ENCODE peak calls at places on chromosome 18, in ten cellular contexts. E, I, S, O, W, U, X, D, H and A are unnamed samples.

GRCh38 chr18:48629730-48630324 is 91.0 kb downstream of the CTIF start:
- DNase-seq in S (no peak), I (no peak), W (no peak), E (peak; percentile 99), U (no peak), O (no peak), D (peak; percentile 91), H (peak; percentile 75), X (peak; percentile 76), A (no peak)

GRCh38 chr18:79797518-79798345 is at the start of gene KCNG2:
- DNase-seq in U (no peak), D (peak; percentile 9), H (no peak), X (no peak), I (no peak), S (peak; percentile 45), W (no peak), O (no peak), E (no peak), A (no peak)

GRCh38 chr18:22314001-22314400 is 103.7 kb downstream of the CTAGE1 start:
- DNase-seq in E (peak; percentile 81), I (no peak), S (no peak), O (no peak), X (no peak), H (no peak), U (no peak), D (no peak), W (no peak), A (no peak)

GRCh38 chr18:29711931-29712330 is 1330.6 kb downstream of the DSC3 start:
- DNase-seq in I (no peak), X (no peak), W (no peak), D (no peak), S (no peak), U (no peak), O (no peak), E (no peak), H (no peak), A (no peak)

GRCh38 chr18:41767960-41768359 is 187.1 kb upstream of the PIK3C3 start:
- DNase-seq in S (no peak), W (no peak), O (no peak), E (peak; percentile 29), I (no peak), H (no peak), X (no peak), U (no peak), D (peak; percentile 82), A (no peak)

GRCh38 chr18:75504469-75504868 is 77.0 kb upstream of the SMIM21 start:
- DNase-seq in S (no peak), I (no peak), W (no peak), D (no peak), X (no peak), H (no peak), E (no peak), O (no peak), U (no peak), A (no peak)

GRCh38 chr18:50193796-50194622 is 938 bp downstream of the MYO5B start:
- DNase-seq in X (no peak), W (peak; percentile 34), U (peak; percentile 27), S (no peak), E (no peak), O (peak; percentile 55), I (no peak), H (no peak), D (peak; percentile 25), A (peak; percentile 27)

GRCh38 chr18:44844486-44844885 is 163.8 kb downstream of the SETBP1 start:
- DNase-seq in O (no peak), D (peak; percentile 87), U (no peak), W (no peak), X (no peak), H (no peak), S (no peak), I (no peak), E (no peak), A (no peak)

GRCh38 chr18:34467059-34467458 is 242.3 kb upstream of the NOL4 start:
- DNase-seq in H (no peak), I (no peak), S (no peak), O (no peak), U (no peak), W (no peak), E (no peak), D (peak; percentile 43), X (no peak), A (peak; percentile 14)

GRCh38 chr18:48580782-48581181 is 42.0 kb downstream of the CTIF start:
- DNase-seq in S (no peak), E (peak; percentile 34), I (no peak), X (no peak), U (no peak), O (no peak), H (no peak), W (no peak), D (no peak), A (no peak)

DNA sequence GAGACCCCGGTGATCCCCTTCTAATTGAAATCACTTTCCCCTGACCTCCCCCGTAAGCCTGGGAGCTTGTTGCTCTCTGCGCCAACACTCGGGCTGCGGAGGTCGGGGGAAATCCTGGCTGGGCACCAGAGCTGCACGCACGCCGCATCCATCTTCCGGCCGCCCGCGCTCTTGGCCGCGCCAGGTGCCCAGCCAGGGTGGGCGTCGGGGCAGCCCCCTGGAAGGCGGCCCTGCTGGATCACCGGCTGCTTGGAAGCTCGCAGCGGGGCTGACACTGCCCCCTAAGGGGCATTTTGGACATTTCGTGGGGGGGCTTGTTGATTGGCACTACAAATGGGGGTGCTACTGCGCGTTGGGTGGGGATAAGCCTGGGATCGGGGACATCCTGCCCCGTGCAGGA is 280.3 kb upstream of the SKOR2 start:
- DNase-seq in W (no peak), X (no peak), D (no peak), O (no peak), I (no peak), S (no peak), H (no peak), E (no peak), U (no peak), A (no peak)
- TF ChIP-seq CTCF in W (no peak), X (peak; percentile 25), D (no peak), O (no peak), I (peak; percentile 31), S (no peak), H (no peak), E (peak; percentile 24), U (no peak), A (no peak)

GRCh38 chr18:35918564-35918963 is 53.9 kb upstream of the RMP24 start:
- DNase-seq in S (no peak), D (no peak), H (no peak), X (no peak), I (no peak), E (no peak), W (no peak), O (no peak), U (no peak), A (no peak)

GRCh38 chr18:35920623-35921022 is 51.9 kb upstream of the RMP24 start:
- DNase-seq in U (no peak), O (no peak), H (no peak), D (no peak), W (no peak), I (no peak), S (no peak), E (no peak), X (no peak), A (no peak)

GRCh38 chr18:35919179-35919578 is 53.3 kb upstream of the RMP24 start:
- DNase-seq in D (no peak), E (no peak), S (no peak), W (no peak), I (no peak), O (no peak), U (no peak), H (no peak), X (no peak), A (no peak)

GRCh38 chr18:35915056-35915455 is 57.4 kb upstream of the RMP24 start:
- DNase-seq in I (no peak), H (no peak), U (no peak), S (no peak), E (no peak), W (no peak), D (no peak), X (no peak), O (no peak), A (no peak)

GRCh38 chr18:35917043-35917442 is 55.4 kb upstream of the RMP24 start:
- DNase-seq in H (no peak), W (no peak), E (no peak), S (no peak), O (no peak), U (no peak), D (peak; percentile 43), I (no peak), X (no peak), A (no peak)
- TF ChIP-seq CTCF in H (peak; percentile 42), W (no peak), E (no peak), S (no peak), O (no peak), U (no peak), D (peak; percentile 75), I (peak; percentile 24), X (peak; percentile 49), A (peak; percentile 14)

DNA sequence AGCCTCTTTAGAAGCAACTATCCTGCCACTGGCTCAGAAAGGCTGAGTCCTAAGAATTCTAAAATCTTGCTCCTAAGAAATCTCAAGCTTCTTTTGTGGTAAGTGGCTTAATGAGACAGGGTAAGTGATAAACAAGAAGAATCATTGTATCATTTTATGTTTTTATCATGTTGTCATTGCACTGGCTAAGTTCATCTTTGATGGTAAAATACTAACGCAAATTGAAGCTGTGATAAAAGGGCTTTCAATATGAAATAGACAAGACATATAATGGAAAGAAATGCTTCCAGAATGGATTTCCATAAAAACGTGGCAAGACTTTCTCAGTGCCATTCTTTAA is 21.6 kb upstream of the TTC39C start:
- DNase-seq in U (no peak), S (no peak), D (no peak), O (no peak), E (no peak), H (no peak), W (no peak), X (no peak), I (no peak), A (no peak)
- TF ChIP-seq CTCF in U (no peak), S (no peak), D (no peak), O (no peak), E (no peak), H (no peak), W (no peak), X (no peak), I (no peak), A (no peak)

GRCh38 chr18:63956755-63957154 is 7.7 kb downstream of the HMSD start:
- DNase-seq in I (no peak), X (no peak), O (no peak), E (peak; percentile 23), D (no peak), H (no peak), S (no peak), U (no peak), W (no peak), A (no peak)

GRCh38 chr18:63947051-63947790 is 1.9 kb upstream of the HMSD start:
- DNase-seq in H (no peak), U (no peak), O (no peak), S (no peak), I (no peak), W (no peak), D (no peak), E (no peak), X (no peak), A (no peak)

GRCh38 chr18:63949068-63949737 is at the start of gene HMSD:
- DNase-seq in I (peak; percentile 89), D (peak; percentile 72), E (peak; percentile 22), S (peak; percentile 64), X (peak; percentile 43), H (no peak), U (peak; percentile 49), W (peak; percentile 55), O (peak; percentile 73), A (peak; percentile 91)

GRCh38 chr18:63953811-63954210 is 4.7 kb downstream of the HMSD start:
- DNase-seq in I (no peak), X (no peak), U (no peak), D (no peak), W (no peak), O (no peak), S (no peak), E (peak; percentile 45), H (no peak), A (no peak)

GRCh38 chr18:63951302-63951705 is 2.2 kb downstream of the HMSD start:
- DNase-seq in W (no peak), E (peak; percentile 23), S (no peak), X (no peak), O (no peak), U (no peak), I (no peak), H (no peak), D (peak; percentile 40), A (no peak)
- TF ChIP-seq CTCF in W (no peak), E (peak; percentile 49), S (peak; percentile 47), X (peak; percentile 43), O (no peak), U (no peak), I (peak; percentile 43), H (peak; percentile 23), D (peak; percentile 13), A (peak; percentile 29)